ENCODE peak calls at places on chromosomes 4 and X, in eight cellular contexts. One of them, this sample, is unnamed.
A peak's percentile ranks its signal among the peaks of the same experiment; 100 is the strongest.

GRCh38 chrX:142483965-142484364 is 278.9 kb upstream of the MAGEC2 start:
- DNase-seq in body of pancreas: no peak
- DNase-seq in brain microvascular endothelial cell: no peak
- DNase-seq in lower lobe of right lung: no peak
- DNase-seq in IMR-90: no peak
- DNase-seq in D721Med: no peak
- DNase-seq in epithelial cell of esophagus: peak; percentile 44
- DNase-seq in OCI-LY7: no peak
- DNase-seq in this sample: no peak

GRCh38 chrX:31314921-31315320 is 243.1 kb upstream of the FTHL17 start:
- DNase-seq in body of pancreas: no peak
- DNase-seq in brain microvascular endothelial cell: peak; percentile 34
- DNase-seq in lower lobe of right lung: no peak
- DNase-seq in IMR-90: peak; percentile 52
- DNase-seq in D721Med: no peak
- DNase-seq in epithelial cell of esophagus: no peak
- DNase-seq in OCI-LY7: no peak
- DNase-seq in this sample: no peak

GRCh38 chrX:80808854-80809493 is 703 bp downstream of the BRWD3 start:
- DNase-seq in body of pancreas: peak; percentile 24
- DNase-seq in brain microvascular endothelial cell: no peak
- DNase-seq in lower lobe of right lung: no peak
- DNase-seq in IMR-90: no peak
- DNase-seq in D721Med: no peak
- DNase-seq in epithelial cell of esophagus: peak; percentile 35
- DNase-seq in OCI-LY7: peak; percentile 43
- DNase-seq in this sample: no peak

GRCh38 chr4:76879731-76880364 is 18.1 kb downstream of the SOWAHB start:
- DNase-seq in body of pancreas: no peak
- DNase-seq in brain microvascular endothelial cell: no peak
- DNase-seq in lower lobe of right lung: no peak
- DNase-seq in IMR-90: peak; percentile 78
- DNase-seq in D721Med: no peak
- DNase-seq in epithelial cell of esophagus: peak; percentile 58
- DNase-seq in OCI-LY7: no peak
- DNase-seq in this sample: no peak

GRCh38 chr4:23788460-23788859 is 101.4 kb downstream of the PPARGC1A start:
- DNase-seq in body of pancreas: peak; percentile 54
- DNase-seq in brain microvascular endothelial cell: no peak
- DNase-seq in lower lobe of right lung: no peak
- DNase-seq in IMR-90: peak; percentile 26
- DNase-seq in D721Med: no peak
- DNase-seq in epithelial cell of esophagus: peak; percentile 50
- DNase-seq in OCI-LY7: no peak
- DNase-seq in this sample: no peak

GRCh38 chr4:2417765-2418651 is at the start of gene ZFYVE28:
- DNase-seq in body of pancreas: peak; percentile 11
- DNase-seq in brain microvascular endothelial cell: no peak
- DNase-seq in lower lobe of right lung: peak; percentile 55
- DNase-seq in IMR-90: no peak
- DNase-seq in D721Med: no peak
- DNase-seq in epithelial cell of esophagus: peak; percentile 22
- DNase-seq in OCI-LY7: no peak
- DNase-seq in this sample: no peak

GRCh38 chr4:113603926-113604325 is 157.6 kb downstream of the CAMK2D start:
- DNase-seq in body of pancreas: no peak
- DNase-seq in brain microvascular endothelial cell: no peak
- DNase-seq in lower lobe of right lung: no peak
- DNase-seq in IMR-90: peak; percentile 40
- DNase-seq in D721Med: no peak
- DNase-seq in epithelial cell of esophagus: no peak
- DNase-seq in OCI-LY7: no peak
- DNase-seq in this sample: no peak

GRCh38 chrX:150833454-150834056 is 64.9 kb downstream of the CD99L2 start:
- DNase-seq in body of pancreas: no peak
- DNase-seq in brain microvascular endothelial cell: no peak
- DNase-seq in lower lobe of right lung: no peak
- DNase-seq in IMR-90: no peak
- DNase-seq in D721Med: no peak
- DNase-seq in epithelial cell of esophagus: no peak
- DNase-seq in OCI-LY7: no peak
- DNase-seq in this sample: no peak

GRCh38 chr4:128502818-128503527 is 215.4 kb upstream of the PGRMC2 start:
- DNase-seq in body of pancreas: no peak
- DNase-seq in brain microvascular endothelial cell: no peak
- DNase-seq in lower lobe of right lung: no peak
- DNase-seq in IMR-90: no peak
- DNase-seq in D721Med: no peak
- DNase-seq in epithelial cell of esophagus: no peak
- DNase-seq in OCI-LY7: no peak
- DNase-seq in this sample: no peak

GRCh38 chr4:94341468-94341867 is 1.2 kb downstream of the HPGDS start:
- DNase-seq in body of pancreas: no peak
- DNase-seq in brain microvascular endothelial cell: no peak
- DNase-seq in lower lobe of right lung: no peak
- DNase-seq in IMR-90: no peak
- DNase-seq in D721Med: no peak
- DNase-seq in epithelial cell of esophagus: no peak
- DNase-seq in OCI-LY7: no peak
- DNase-seq in this sample: no peak

GRCh38 chr4:57023104-57023503 is 44.4 kb downstream of the POLR2B start:
- DNase-seq in body of pancreas: no peak
- DNase-seq in brain microvascular endothelial cell: peak; percentile 92
- DNase-seq in lower lobe of right lung: no peak
- DNase-seq in IMR-90: peak; percentile 97
- DNase-seq in D721Med: no peak
- DNase-seq in epithelial cell of esophagus: peak; percentile 93
- DNase-seq in OCI-LY7: no peak
- DNase-seq in this sample: no peak

GRCh38 chr4:30716158-30716557 is 4.0 kb upstream of the PCDH7 start:
- DNase-seq in body of pancreas: no peak
- DNase-seq in brain microvascular endothelial cell: no peak
- DNase-seq in lower lobe of right lung: no peak
- DNase-seq in IMR-90: peak; percentile 53
- DNase-seq in D721Med: no peak
- DNase-seq in epithelial cell of esophagus: peak; percentile 38
- DNase-seq in OCI-LY7: no peak
- DNase-seq in this sample: no peak

GRCh38 chr4:14383652-14384051 is 618.6 kb upstream of the CPEB2 start:
- DNase-seq in body of pancreas: no peak
- DNase-seq in brain microvascular endothelial cell: no peak
- DNase-seq in lower lobe of right lung: no peak
- DNase-seq in IMR-90: no peak
- DNase-seq in D721Med: no peak
- DNase-seq in epithelial cell of esophagus: no peak
- DNase-seq in OCI-LY7: no peak
- DNase-seq in this sample: no peak

GRCh38 chrX:134933911-134934310 is 56.9 kb upstream of the SMIM10 start:
- DNase-seq in body of pancreas: no peak
- DNase-seq in brain microvascular endothelial cell: no peak
- DNase-seq in lower lobe of right lung: no peak
- DNase-seq in IMR-90: no peak
- DNase-seq in D721Med: no peak
- DNase-seq in epithelial cell of esophagus: no peak
- DNase-seq in OCI-LY7: no peak
- DNase-seq in this sample: no peak

GRCh38 chr4:88689877-88690276 is 7.8 kb downstream of the NAP1L5 start:
- DNase-seq in body of pancreas: no peak
- DNase-seq in brain microvascular endothelial cell: no peak
- DNase-seq in lower lobe of right lung: no peak
- DNase-seq in IMR-90: no peak
- DNase-seq in D721Med: no peak
- DNase-seq in epithelial cell of esophagus: no peak
- DNase-seq in OCI-LY7: no peak
- DNase-seq in this sample: no peak

DNA sequence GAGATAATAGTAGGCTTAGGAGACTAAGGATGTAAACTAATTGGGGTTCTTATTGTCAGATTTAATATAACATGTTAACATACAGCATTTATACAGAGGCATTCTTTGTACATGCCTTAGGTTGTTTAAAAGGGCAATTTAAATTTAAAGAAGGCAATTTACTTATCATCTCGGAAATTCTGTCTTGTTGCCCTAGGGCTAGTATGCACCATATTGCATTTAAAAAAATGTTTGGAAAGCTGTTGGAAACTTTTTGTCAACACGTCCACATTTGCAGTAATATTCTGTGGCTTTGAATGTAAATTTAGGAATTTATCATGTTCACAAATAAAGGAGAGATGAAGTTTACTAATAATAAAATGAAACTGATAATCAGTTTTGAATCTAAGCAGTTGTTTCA is 25.6 kb downstream of the GALNT7 start:
- DNase-seq in body of pancreas: no peak
- DNase-seq in brain microvascular endothelial cell: no peak
- DNase-seq in lower lobe of right lung: no peak
- DNase-seq in IMR-90: no peak
- DNase-seq in D721Med: no peak
- DNase-seq in epithelial cell of esophagus: no peak
- DNase-seq in OCI-LY7: no peak
- DNase-seq in this sample: no peak
- TF ChIP-seq CTCF in body of pancreas: no peak
- TF ChIP-seq CTCF in brain microvascular endothelial cell: no peak
- TF ChIP-seq CTCF in lower lobe of right lung: no peak
- TF ChIP-seq CTCF in IMR-90: no peak
- TF ChIP-seq CTCF in D721Med: no peak
- TF ChIP-seq CTCF in epithelial cell of esophagus: no peak
- TF ChIP-seq CTCF in OCI-LY7: no peak
- TF ChIP-seq CTCF in this sample: no peak

GRCh38 chrX:15567886-15568616 is 32.7 kb downstream of the ACE2 start:
- DNase-seq in body of pancreas: no peak
- DNase-seq in brain microvascular endothelial cell: no peak
- DNase-seq in lower lobe of right lung: no peak
- DNase-seq in IMR-90: no peak
- DNase-seq in D721Med: no peak
- DNase-seq in epithelial cell of esophagus: peak; percentile 30
- DNase-seq in OCI-LY7: no peak
- DNase-seq in this sample: no peak
- TF ChIP-seq CTCF in body of pancreas: peak; percentile 24
- TF ChIP-seq CTCF in brain microvascular endothelial cell: no peak
- TF ChIP-seq CTCF in lower lobe of right lung: peak; percentile 23
- TF ChIP-seq CTCF in IMR-90: peak; percentile 34
- TF ChIP-seq CTCF in D721Med: no peak
- TF ChIP-seq CTCF in epithelial cell of esophagus: peak; percentile 68
- TF ChIP-seq CTCF in OCI-LY7: no peak
- TF ChIP-seq CTCF in this sample: no peak

GRCh38 chr4:183352546-183352945 is 30.3 kb upstream of the CLDN24 start:
- DNase-seq in body of pancreas: no peak
- DNase-seq in brain microvascular endothelial cell: no peak
- DNase-seq in lower lobe of right lung: no peak
- DNase-seq in IMR-90: no peak
- DNase-seq in D721Med: no peak
- DNase-seq in epithelial cell of esophagus: no peak
- DNase-seq in OCI-LY7: no peak
- DNase-seq in this sample: no peak

GRCh38 chr4:183354213-183354612 is 32.0 kb upstream of the CLDN24 start:
- DNase-seq in body of pancreas: no peak
- DNase-seq in brain microvascular endothelial cell: no peak
- DNase-seq in lower lobe of right lung: no peak
- DNase-seq in IMR-90: no peak
- DNase-seq in D721Med: no peak
- DNase-seq in epithelial cell of esophagus: peak; percentile 89
- DNase-seq in OCI-LY7: no peak
- DNase-seq in this sample: no peak

GRCh38 chr4:183355405-183355804 is 33.2 kb upstream of the CLDN24 start:
- DNase-seq in body of pancreas: no peak
- DNase-seq in brain microvascular endothelial cell: peak; percentile 62
- DNase-seq in lower lobe of right lung: no peak
- DNase-seq in IMR-90: peak; percentile 72
- DNase-seq in D721Med: no peak
- DNase-seq in epithelial cell of esophagus: peak; percentile 32
- DNase-seq in OCI-LY7: no peak
- DNase-seq in this sample: no peak

GRCh38 chr4:183356173-183356825 is 34.1 kb upstream of the CLDN24 start:
- DNase-seq in body of pancreas: no peak
- DNase-seq in brain microvascular endothelial cell: no peak
- DNase-seq in lower lobe of right lung: no peak
- DNase-seq in IMR-90: no peak
- DNase-seq in D721Med: no peak
- DNase-seq in epithelial cell of esophagus: no peak
- DNase-seq in OCI-LY7: no peak
- DNase-seq in this sample: no peak

GRCh38 chr4:183353557-183353956 is 31.3 kb upstream of the CLDN24 start:
- DNase-seq in body of pancreas: no peak
- DNase-seq in brain microvascular endothelial cell: no peak
- DNase-seq in lower lobe of right lung: no peak
- DNase-seq in IMR-90: no peak
- DNase-seq in D721Med: no peak
- DNase-seq in epithelial cell of esophagus: no peak
- DNase-seq in OCI-LY7: no peak
- DNase-seq in this sample: no peak
- TF ChIP-seq CTCF in body of pancreas: no peak
- TF ChIP-seq CTCF in brain microvascular endothelial cell: peak; percentile 15
- TF ChIP-seq CTCF in lower lobe of right lung: no peak
- TF ChIP-seq CTCF in IMR-90: no peak
- TF ChIP-seq CTCF in D721Med: no peak
- TF ChIP-seq CTCF in epithelial cell of esophagus: no peak
- TF ChIP-seq CTCF in OCI-LY7: no peak
- TF ChIP-seq CTCF in this sample: no peak

DNA sequence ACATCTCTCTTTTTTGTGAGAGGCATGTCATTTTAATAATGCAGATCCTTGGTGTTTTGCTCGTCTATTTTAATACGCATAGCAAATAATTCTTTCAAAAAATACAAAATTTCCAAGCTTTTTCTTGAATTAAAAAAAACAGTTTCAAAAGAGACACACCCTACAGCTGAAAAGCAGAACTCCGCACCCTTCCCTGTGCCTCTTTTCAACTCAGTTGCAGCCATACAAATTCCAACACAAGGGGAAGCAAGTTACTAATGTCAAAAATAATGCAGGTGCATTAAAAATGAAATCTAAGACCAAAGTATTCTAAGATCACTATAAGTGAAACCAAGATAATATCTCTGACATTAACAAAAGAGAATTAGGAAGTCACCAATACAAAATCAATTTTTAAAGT is 66.6 kb downstream of the NR3C2 start:
- DNase-seq in body of pancreas: no peak
- DNase-seq in brain microvascular endothelial cell: no peak
- DNase-seq in lower lobe of right lung: no peak
- DNase-seq in IMR-90: no peak
- DNase-seq in D721Med: no peak
- DNase-seq in epithelial cell of esophagus: no peak
- DNase-seq in OCI-LY7: no peak
- DNase-seq in this sample: no peak
- TF ChIP-seq CTCF in body of pancreas: no peak
- TF ChIP-seq CTCF in brain microvascular endothelial cell: no peak
- TF ChIP-seq CTCF in lower lobe of right lung: no peak
- TF ChIP-seq CTCF in IMR-90: no peak
- TF ChIP-seq CTCF in D721Med: no peak
- TF ChIP-seq CTCF in epithelial cell of esophagus: no peak
- TF ChIP-seq CTCF in OCI-LY7: no peak
- TF ChIP-seq CTCF in this sample: no peak

GRCh38 chr4:109574443-109574850 is 14.4 kb downstream of the MCUB start:
- DNase-seq in body of pancreas: no peak
- DNase-seq in brain microvascular endothelial cell: no peak
- DNase-seq in lower lobe of right lung: no peak
- DNase-seq in IMR-90: no peak
- DNase-seq in D721Med: no peak
- DNase-seq in epithelial cell of esophagus: peak; percentile 51
- DNase-seq in OCI-LY7: peak; percentile 29
- DNase-seq in this sample: no peak
- TF ChIP-seq CTCF in body of pancreas: no peak
- TF ChIP-seq CTCF in brain microvascular endothelial cell: peak; percentile 28
- TF ChIP-seq CTCF in lower lobe of right lung: peak; percentile 32
- TF ChIP-seq CTCF in IMR-90: no peak
- TF ChIP-seq CTCF in D721Med: peak; percentile 9
- TF ChIP-seq CTCF in epithelial cell of esophagus: peak; percentile 49
- TF ChIP-seq CTCF in OCI-LY7: peak; percentile 58
- TF ChIP-seq CTCF in this sample: no peak